ENCODE peak calls at places on chromosomes 1 and 21, in seven cellular contexts. H, O, G, J, L, U and B are unnamed samples.

GRCh38 chr1:109368464-109368863 is 29.3 kb downstream of the SORT1 start:
- DNase-seq in O (no peak), U (no peak), L (no peak), G (no peak), H (no peak), J (no peak), B (no peak)

GRCh38 chr1:172069535-172069934 is 228.2 kb downstream of the DNM3 start:
- DNase-seq in J (no peak), L (no peak), G (no peak), O (no peak), H (peak; percentile 8), U (no peak), B (peak; percentile 17)

GRCh38 chr21:36150192-36150711 is 6.4 kb upstream of the DOP1B start:
- DNase-seq in U (no peak), O (no peak), J (no peak), G (no peak), L (peak; percentile 89), H (peak; percentile 81), B (no peak)

GRCh38 chr1:149995927-149996326 is 14.6 kb downstream of the OTUD7B start:
- DNase-seq in O (no peak), L (no peak), J (no peak), U (no peak), G (no peak), H (peak; percentile 82), B (peak; percentile 36)

GRCh38 chr1:15151377-15151806 is 2.2 kb upstream of the TMEM51 start:
- DNase-seq in H (no peak), O (peak; percentile 31), L (no peak), J (peak; percentile 48), U (peak; percentile 78), G (no peak), B (no peak)

GRCh38 chr1:22600071-22600816 is 36.2 kb upstream of the C1QA start:
- DNase-seq in U (no peak), J (no peak), G (no peak), O (no peak), H (no peak), L (no peak), B (no peak)

GRCh38 chr1:111908222-111908621 is 81.2 kb downstream of the KCND3 start:
- DNase-seq in H (no peak), J (no peak), L (no peak), O (no peak), U (no peak), G (no peak), B (no peak)

GRCh38 chr1:75690547-75690946 is 34.0 kb upstream of the ACADM start:
- DNase-seq in G (no peak), O (no peak), H (no peak), U (no peak), J (no peak), L (no peak), B (no peak)

GRCh38 chr1:88649932-88650331 is 34.1 kb upstream of the PKN2 start:
- DNase-seq in U (no peak), O (no peak), L (no peak), H (no peak), G (no peak), J (no peak), B (no peak)

GRCh38 chr1:37808369-37809319 is 636 bp upstream of the YRDC start:
- DNase-seq in U (peak; percentile 93), G (peak; percentile 37), J (peak; percentile 90), H (peak; percentile 79), O (peak; percentile 63), L (peak; percentile 37), B (peak; percentile 100)

GRCh38 chr1:212490276-212490675 is 57.6 kb downstream of the NENF start:
- DNase-seq in O (peak; percentile 21), H (no peak), J (no peak), L (no peak), U (no peak), G (no peak), B (no peak)

GRCh38 chr1:15424146-15424667 is 14.0 kb upstream of the CTRC start:
- DNase-seq in H (no peak), U (no peak), J (peak; percentile 73), O (no peak), L (no peak), G (no peak), B (peak; percentile 59)

GRCh38 chr1:84724128-84724860 is 34.0 kb upstream of the SSX2IP start:
- DNase-seq in L (peak; percentile 41), J (no peak), H (no peak), O (peak; percentile 54), U (no peak), G (no peak), B (peak; percentile 15)

GRCh38 chr1:117970251-117970650 is 40.7 kb downstream of the WDR3 start:
- DNase-seq in G (peak; percentile 38), H (no peak), U (no peak), L (no peak), O (peak; percentile 75), J (no peak), B (no peak)

GRCh38 chr1:25504706-25505560 is 38.5 kb upstream of the LDLRAP1 start:
- DNase-seq in H (peak; percentile 12), G (no peak), U (no peak), L (peak; percentile 50), O (no peak), J (no peak), B (peak; percentile 74)

GRCh38 chr1:184953600-184954219 is 20.6 kb downstream of the NIBAN1 start:
- DNase-seq in U (no peak), O (no peak), J (no peak), H (peak; percentile 85), L (no peak), G (no peak), B (peak; percentile 71)

GRCh38 chr1:182990413-182991144 is 32.6 kb upstream of the LAMC1 start:
- DNase-seq in O (no peak), L (no peak), J (no peak), G (no peak), U (no peak), H (peak; percentile 74), B (no peak)

GRCh38 chr1:172398193-172398592 is 22.3 kb upstream of the C1orf105 start:
- DNase-seq in U (no peak), J (no peak), O (no peak), G (no peak), H (peak; percentile 64), L (no peak), B (no peak)

GRCh38 chr21:14900058-14900457 is 164.7 kb downstream of the NRIP1 start:
- DNase-seq in U (no peak), L (no peak), H (peak; percentile 81), J (no peak), G (no peak), O (no peak), B (peak; percentile 85)
- H3K4me3 ChIP-seq in U (no peak overlapping the region), L (no peak overlapping the region), H (no peak overlapping the region), J (no peak overlapping the region), G (no peak overlapping the region), O (no peak overlapping the region), B (peak overlapping the region; percentile 29)

GRCh38 chr1:173430707-173431662 is 46.1 kb upstream of the PRDX6 start:
- DNase-seq in H (peak; percentile 78), J (peak; percentile 93), L (peak; percentile 86), U (peak; percentile 60), O (peak; percentile 95), G (peak; percentile 93), B (no peak)
- H2AFZ ChIP-seq in H (no peak overlapping the region), J (no peak overlapping the region), L (peak overlapping the region; percentile 78), U (no peak overlapping the region), O (no peak overlapping the region), G (peak overlapping the region; percentile 85), B (peak overlapping the region; percentile 33)

GRCh38 chr1:107862064-107862463 is 102.9 kb downstream of the VAV3 start:
- DNase-seq in O (no peak), G (no peak), U (no peak), J (no peak), H (no peak), L (peak; percentile 79), B (no peak)

GRCh38 chr1:107866870-107867269 is 98.1 kb downstream of the VAV3 start:
- DNase-seq in H (no peak), J (no peak), U (no peak), L (no peak), O (no peak), G (no peak), B (no peak)

GRCh38 chr1:107867422-107867821 is 97.6 kb downstream of the VAV3 start:
- DNase-seq in G (peak; percentile 23), H (no peak), J (no peak), O (peak; percentile 56), U (no peak), L (no peak), B (no peak)

GRCh38 chr1:107865627-107866026 is 99.4 kb downstream of the VAV3 start:
- DNase-seq in J (no peak), U (no peak), O (no peak), H (no peak), G (no peak), L (peak; percentile 37), B (no peak)

DNA sequence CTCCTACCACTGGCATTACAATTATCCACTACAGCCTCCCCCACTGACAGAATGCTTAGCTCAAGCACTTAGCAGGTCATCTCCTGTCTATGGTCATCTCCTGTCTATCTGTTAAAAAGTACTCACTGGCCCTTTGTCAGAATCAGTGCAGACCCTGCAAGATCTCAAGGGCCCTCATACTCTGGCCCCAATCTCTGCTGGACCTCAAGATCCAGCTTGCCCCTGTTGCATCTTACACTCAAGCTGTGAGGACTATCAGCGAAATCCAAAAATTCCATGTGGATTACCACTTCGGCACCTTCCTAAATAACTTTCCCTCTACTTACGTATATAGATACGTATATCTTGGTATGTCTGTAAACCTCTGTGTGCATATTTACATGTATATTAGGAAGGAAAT is 101.6 kb downstream of the VAV3 start:
- DNase-seq in J (no peak), L (no peak), O (no peak), H (no peak), U (no peak), G (no peak), B (no peak)
- H3K9me3 ChIP-seq in J (no peaks in the 10 kb centered on the region), L (peaks cover 36% of the 10 kb centered on the region), O (no peaks in the 10 kb centered on the region), H (no peaks in the 10 kb centered on the region), U (no peaks in the 10 kb centered on the region), G (no peaks in the 10 kb centered on the region), B (no peaks in the 10 kb centered on the region)

GRCh38 chr1:94966033-94966432 is 39.1 kb upstream of the CNN3 start:
- DNase-seq in U (no peak), J (no peak), O (no peak), G (no peak), H (no peak), L (no peak), B (no peak)

GRCh38 chr1:94963864-94964263 is 37.0 kb upstream of the CNN3 start:
- DNase-seq in G (no peak), O (no peak), U (no peak), J (no peak), H (no peak), L (no peak), B (no peak)

GRCh38 chr1:94961994-94962744 is 35.3 kb upstream of the CNN3 start:
- DNase-seq in G (no peak), L (no peak), J (no peak), U (no peak), O (no peak), H (no peak), B (no peak)

GRCh38 chr1:94961582-94961981 is 34.7 kb upstream of the CNN3 start:
- DNase-seq in O (no peak), U (no peak), J (no peak), L (no peak), G (no peak), H (no peak), B (no peak)

DNA sequence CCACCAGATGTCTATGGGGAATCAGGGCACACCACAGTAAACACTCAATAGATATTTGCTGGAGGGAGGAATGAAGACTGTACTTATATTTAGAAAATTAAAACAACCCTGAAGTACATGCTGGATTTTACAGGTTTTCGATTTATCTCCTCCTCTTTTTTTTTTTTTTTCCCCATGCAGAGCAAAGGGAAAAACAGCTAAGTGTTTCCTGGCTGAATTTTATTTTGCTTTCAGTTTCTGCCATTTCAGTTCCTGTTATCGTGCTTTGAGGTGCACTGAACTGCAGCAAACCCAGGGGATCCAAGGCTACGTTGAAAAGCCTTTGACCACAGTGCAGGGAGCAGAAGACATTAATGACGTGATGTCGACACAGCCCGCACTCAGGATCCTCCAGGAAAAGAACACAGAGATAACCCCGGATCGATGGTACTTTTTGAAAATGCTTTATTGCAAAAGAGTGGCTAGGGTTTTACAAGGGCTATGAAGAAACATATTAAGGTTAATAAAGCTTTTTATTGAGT is 35.9 kb upstream of the CNN3 start:
- DNase-seq in G (no peak), H (peak; percentile 18), L (peak; percentile 86), J (peak; percentile 68), O (no peak), U (no peak), B (no peak)
- H3K4me3 ChIP-seq in G (no peak overlapping the region), H (peak overlapping the region; percentile 39), L (peak overlapping the region; percentile 58), J (no peak overlapping the region), O (no peak overlapping the region), U (no peak overlapping the region), B (peak overlapping the region; percentile 75)